ENCODE peak calls at places on chromosome 15, in six cellular contexts. I, V, Z, J, K and B are unnamed samples.

GRCh38 chr15:42507514-42507913 is 12.1 kb downstream of the SNAP23 start:
- DNase-seq in K (no peak), V (no peak), I (no peak), J (no peak), Z (no peak), B (no peak)

GRCh38 chr15:68572921-68573320 is 5.9 kb upstream of the CORO2B start:
- DNase-seq in I (no peak), K (no peak), J (no peak), Z (no peak), V (no peak), B (no peak)

GRCh38 chr15:94056314-94056713 is 175.0 kb upstream of the MCTP2 start:
- DNase-seq in J (no peak), K (no peak), I (no peak), Z (peak; percentile 6), V (no peak), B (no peak)

GRCh38 chr15:38651328-38652038 is 86.9 kb upstream of the RASGRP1 start:
- DNase-seq in V (no peak), K (peak; percentile 68), Z (no peak), I (no peak), J (no peak), B (no peak)

GRCh38 chr15:42152196-42152920 is 4.1 kb downstream of the PLA2G4F start:
- DNase-seq in Z (no peak), J (no peak), V (no peak), I (no peak), K (no peak), B (no peak)

GRCh38 chr15:73699249-73700040 is 15.3 kb downstream of the CD276 start:
- DNase-seq in I (no peak), J (no peak), K (no peak), Z (no peak), V (no peak), B (no peak)

GRCh38 chr15:96322401-96323249 is 7.9 kb upstream of the NR2F2 start:
- DNase-seq in I (peak; percentile 24), V (no peak), Z (peak; percentile 10), J (peak; percentile 71), K (no peak), B (no peak)

GRCh38 chr15:52186651-52187486 is 4.3 kb downstream of the GNB5 start:
- DNase-seq in J (no peak), I (no peak), V (no peak), K (no peak), Z (no peak), B (no peak)

GRCh38 chr15:37109151-37109912 is 9.0 kb upstream of the MEIS2 start:
- DNase-seq in V (no peak), K (no peak), I (no peak), Z (no peak), J (no peak), B (no peak)

GRCh38 chr15:80934761-80935221 is 54.8 kb downstream of the MESD start:
- DNase-seq in J (no peak), Z (peak; percentile 78), V (no peak), K (no peak), I (no peak), B (no peak)

GRCh38 chr15:79265167-79265566 is 17.4 kb upstream of the ANKRD34C start:
- DNase-seq in K (no peak), Z (no peak), I (no peak), V (no peak), J (no peak), B (no peak)

GRCh38 chr15:25228261-25228660 is 210.6 kb downstream of the UBE3A start:
- DNase-seq in Z (no peak), I (no peak), V (no peak), J (no peak), K (no peak), B (no peak)

GRCh38 chr15:42549052-42549491 is 434 bp downstream of the HAUS2 start:
- DNase-seq in Z (peak; percentile 35), I (peak; percentile 35), V (no peak), K (no peak), J (no peak), B (no peak)

GRCh38 chr15:33515121-33515520 is 204.4 kb downstream of the RYR3 start:
- DNase-seq in Z (no peak), K (no peak), I (no peak), J (no peak), V (no peak), B (no peak)

GRCh38 chr15:48408337-48408736 is 77.1 kb downstream of the DUT start:
- DNase-seq in J (no peak), I (no peak), Z (no peak), V (no peak), K (no peak), B (no peak)

GRCh38 chr15:85618956-85619491 is 175.7 kb downstream of the KLHL25 start:
- DNase-seq in Z (peak; percentile 99), V (peak; percentile 45), I (peak; percentile 41), J (peak; percentile 44), K (peak; percentile 78), B (peak; percentile 35)

GRCh38 chr15:92882697-92883642 is 17.2 kb upstream of the CHD2 start:
- DNase-seq in J (no peak), K (peak; percentile 58), I (peak; percentile 45), V (peak; percentile 26), Z (no peak), B (no peak)

GRCh38 chr15:73918784-73919183 is 7.5 kb upstream of the LOXL1 start:
- DNase-seq in K (no peak), J (no peak), Z (no peak), I (no peak), V (no peak), B (no peak)

GRCh38 chr15:69783211-69783610 is 314.5 kb downstream of the TLE3 start:
- DNase-seq in V (no peak), K (no peak), J (no peak), Z (no peak), I (no peak), B (no peak)

GRCh38 chr15:68420186-68420684 is 11.7 kb downstream of the ITGA11 start:
- DNase-seq in V (no peak), I (no peak), K (no peak), Z (no peak), J (no peak), B (no peak)

GRCh38 chr15:82843561-82843960 is 34.1 kb downstream of the WHAMM start:
- DNase-seq in I (no peak), K (no peak), Z (no peak), J (no peak), V (no peak), B (no peak)

GRCh38 chr15:65790692-65791334 is 1.3 kb downstream of the DENND4A start:
- DNase-seq in I (peak; percentile 24), K (no peak), J (no peak), V (no peak), Z (peak; percentile 35), B (no peak)

GRCh38 chr15:71566226-71566625 is 244.1 kb upstream of the NR2E3 start:
- DNase-seq in V (no peak), I (no peak), K (no peak), Z (no peak), J (no peak), B (no peak)

GRCh38 chr15:25939122-25939521 is 76.0 kb upstream of the ATP10A start:
- DNase-seq in J (no peak), Z (no peak), V (no peak), I (peak; percentile 47), K (no peak), B (no peak)

GRCh38 chr15:77083381-77084160 is 12.7 kb upstream of the TSPAN3 start:
- DNase-seq in J (peak; percentile 42), Z (peak; percentile 74), V (peak; percentile 28), K (peak; percentile 72), I (peak; percentile 68), B (peak; percentile 56)

GRCh38 chr15:100350434-100351226 is 8.9 kb upstream of the ADAMTS17 start:
- DNase-seq in K (no peak), V (no peak), J (no peak), Z (peak; percentile 94), I (no peak), B (no peak)

GRCh38 chr15:59432389-59432788 is 5.6 kb upstream of the FAM81A start:
- DNase-seq in J (no peak), K (no peak), I (no peak), Z (no peak), V (no peak), B (no peak)

GRCh38 chr15:89496155-89497098 is at the start of gene RHCG:
- DNase-seq in J (peak; percentile 42), K (peak; percentile 44), V (peak; percentile 2), I (peak; percentile 59), Z (peak; percentile 50), B (no peak)

GRCh38 chr15:63933522-63933921 is 99.8 kb upstream of the HERC1 start:
- DNase-seq in V (no peak), J (no peak), K (no peak), Z (peak; percentile 48), I (no peak), B (no peak)

GRCh38 chr15:35719964-35720507 is 174.1 kb upstream of the DPH6 start:
- DNase-seq in J (no peak), V (no peak), I (no peak), K (no peak), Z (peak; percentile 26), B (no peak)

GRCh38 chr15:51931638-51932037 is 39.9 kb downstream of the LEO1 start:
- DNase-seq in V (no peak), I (no peak), Z (no peak), K (no peak), J (no peak), B (no peak)